ENCODE peak calls at places on chromosomes 16 and 17, in ten cellular contexts. G is hepatic stellate cell, E is PC-3, B is iris pigment epithelial cell, O is ACHN, W is fibroblast of mammary gland, R is activated gamma-delta T cell treated with Interleukin-2 at 50 U/mL for 16 hours, F is KBM-7, T is progenitor cell of endocrine pancreas, H is HFF-Myc. U is an unnamed sample.

GRCh38 chr17:43025290-43025657 is 243 bp downstream of the RND2 start:
- DNase-seq in R (no peak), W (no peak), F (no peak), O (no peak), E (no peak), H (no peak), G (no peak), B (no peak), T (no peak), U (no peak)

GRCh38 chr17:42843358-42843934 is 934 bp upstream of the AOC2 start:
- DNase-seq in B (peak; percentile 74), E (peak; percentile 63), T (no peak), G (peak; percentile 87), W (peak; percentile 80), O (peak; percentile 76), R (no peak), F (peak; percentile 61), H (no peak), U (no peak)

GRCh38 chr17:57875109-57876022 is 25.5 kb upstream of the MRPS23 start:
- DNase-seq in H (peak; percentile 95), T (peak; percentile 59), O (peak; percentile 99), B (peak; percentile 98), G (peak; percentile 97), F (peak; percentile 90), E (peak; percentile 99), W (peak; percentile 97), R (no peak), U (no peak)

GRCh38 chr16:27498020-27498419 is 51.7 kb downstream of the GTF3C1 start:
- DNase-seq in T (no peak), O (no peak), G (no peak), B (no peak), F (no peak), E (no peak), R (no peak), W (no peak), H (no peak), U (no peak)

GRCh38 chr16:68760671-68761275 is 23.7 kb downstream of the CDH1 start:
- DNase-seq in E (peak; percentile 71), F (no peak), O (peak; percentile 30), W (peak; percentile 18), H (peak; percentile 26), T (no peak), G (peak; percentile 58), R (no peak), B (peak; percentile 42), U (no peak)

GRCh38 chr17:66441012-66441703 is 138.7 kb downstream of the PRKCA start:
- DNase-seq in G (no peak), W (no peak), F (peak; percentile 62), T (no peak), H (no peak), R (no peak), B (no peak), E (no peak), O (no peak), U (no peak)

GRCh38 chr16:17572145-17572544 is 101.4 kb upstream of the XYLT1 start:
- DNase-seq in B (no peak), F (no peak), R (no peak), H (no peak), W (no peak), G (no peak), E (no peak), O (no peak), T (no peak), U (no peak)

GRCh38 chr17:8742828-8743227 is 1.8 kb downstream of the CCDC42 start:
- DNase-seq in T (no peak), E (no peak), B (no peak), O (no peak), F (no peak), W (no peak), G (no peak), R (no peak), H (no peak), U (no peak)

GRCh38 chr17:78559749-78560368 is 17.3 kb downstream of the DNAH17 start:
- DNase-seq in T (no peak), B (no peak), G (no peak), H (no peak), F (no peak), E (peak; percentile 49), R (no peak), W (no peak), O (no peak), U (no peak)

GRCh38 chr16:14579266-14579665 is 50.8 kb downstream of the PARN start:
- DNase-seq in F (no peak), H (no peak), G (no peak), O (no peak), E (peak; percentile 39), B (no peak), W (no peak), T (no peak), R (no peak), U (no peak)

GRCh38 chr17:66934040-66934439 is 30.5 kb upstream of the CACNG4 start:
- DNase-seq in E (no peak), W (no peak), G (no peak), O (no peak), F (no peak), T (no peak), B (no peak), H (no peak), R (no peak), U (no peak)

GRCh38 chr17:50266384-50267073 is 7.7 kb upstream of the TMEM92 start:
- DNase-seq in H (peak; percentile 82), B (peak; percentile 83), E (peak; percentile 93), G (peak; percentile 95), R (no peak), F (no peak), W (peak; percentile 90), O (peak; percentile 19), T (no peak), U (no peak)

GRCh38 chr17:75517277-75517865 is 1.0 kb downstream of the TSEN54 start:
- DNase-seq in F (peak; percentile 32), R (peak; percentile 15), H (no peak), W (no peak), B (no peak), G (no peak), O (no peak), T (no peak), E (peak; percentile 43), U (no peak)

GRCh38 chr16:85752511-85753420 is 1.9 kb upstream of the C16orf74 start:
- DNase-seq in H (no peak), G (peak; percentile 83), O (no peak), R (no peak), W (no peak), T (no peak), F (peak; percentile 82), E (peak; percentile 58), B (peak; percentile 47), U (no peak)

GRCh38 chr17:29168079-29168758 is 12.0 kb downstream of the MYO18A start:
- DNase-seq in O (no peak), T (no peak), F (no peak), H (no peak), E (no peak), R (no peak), G (no peak), W (no peak), B (no peak), U (no peak)

U was measured in T-helper 2 cell.